ENCODE peak calls at places on chromosomes 12 and 14, in four cellular contexts. G is osteoblast, R is PC-3, E is neural progenitor cell. B is an unnamed sample. For H3K4me1, the result is how much of the 10 kb centered on the place peaks cover.

GRCh38 chr12:50619610-50619958 is 114.8 kb downstream of the DIP2B start:
- DNase-seq in G (no peak), E (no peak), R (no peak), B (no peak)

GRCh38 chr12:130041983-130042812 is 120.1 kb upstream of the FZD10 start:
- DNase-seq in R (no peak), G (no peak), E (peak), B (peak)

GRCh38 chr12:14681640-14682039 is 14.8 kb downstream of the GUCY2C start:
- DNase-seq in G (no peak), R (no peak), E (no peak), B (no peak)

GRCh38 chr14:66046591-66046990 is 439.6 kb upstream of the CCDC196 start:
- DNase-seq in E (no peak), G (no peak), R (no peak), B (no peak)

GRCh38 chr14:94936411-94936892 is 166.5 kb upstream of the GSC start:
- DNase-seq in R (no peak), G (peak), E (peak), B (peak)

GRCh38 chr12:41189395-41190251 is 1.5 kb downstream of the PDZRN4 start:
- DNase-seq in R (no peak), G (peak), E (peak), B (peak)

GRCh38 chr14:103662591-103662990 is 33.6 kb downstream of the KLC1 start:
- DNase-seq in G (no peak), E (no peak), R (no peak), B (no peak)

GRCh38 chr14:54893151-54893760 is 9.4 kb downstream of the GCH1 start:
- DNase-seq in G (peak), E (peak), R (peak), B (peak)

GRCh38 chr12:125381373-125381772 is 316.1 kb downstream of the AACS start:
- DNase-seq in E (peak), R (no peak), G (no peak), B (no peak)

GRCh38 chr14:64614214-64614613 is 64.5 kb downstream of the PPP1R36 start:
- DNase-seq in R (no peak), G (no peak), E (no peak), B (no peak)

GRCh38 chr12:107917912-107918800 is 143.7 kb downstream of the ASCL4 start:
- DNase-seq in G (no peak), E (peak), R (peak), B (peak)

GRCh38 chr12:53105256-53105655 is 2.0 kb downstream of the SOAT2 start:
- DNase-seq in E (no peak), R (no peak), G (peak), B (no peak)

GRCh38 chr14:91284146-91284790 is 39.8 kb upstream of the GPR68 start:
- DNase-seq in R (peak), E (no peak), G (peak), B (peak)

GRCh38 chr12:120500577-120500976 is 4.7 kb downstream of the DYNLL1 start:
- DNase-seq in E (no peak), G (peak), R (no peak), B (peak)

GRCh38 chr12:6821674-6822433 is at the start of gene GPR162:
- DNase-seq in G (peak), R (no peak), E (peak), B (peak)

GRCh38 chr12:75289678-75290200 is 40.4 kb downstream of the CAPS2 start:
- DNase-seq in G (no peak), E (no peak), R (peak), B (peak)

GRCh38 chr12:112998997-112999767 is 20.9 kb downstream of the OAS2 start:
- DNase-seq in R (no peak), E (no peak), G (no peak), B (no peak)

GRCh38 chr12:124533456-124533855 is 34.0 kb downstream of the NCOR2 start:
- DNase-seq in E (no peak), G (peak), R (no peak), B (no peak)

GRCh38 chr14:33335366-33335765 is 396.7 kb downstream of the NPAS3 start:
- DNase-seq in E (no peak), R (no peak), G (no peak), B (no peak)

GRCh38 chr12:107912421-107913004 is 138.0 kb downstream of the ASCL4 start:
- DNase-seq in E (peak), R (peak), G (peak), B (peak)

GRCh38 chr14:103207038-103207403 is 83.8 kb downstream of the TNFAIP2 start:
- DNase-seq in G (peak), R (no peak), E (peak), B (peak)

GRCh38 chr12:63151898-63152700 is 1.1 kb upstream of the AVPR1A start:
- DNase-seq in E (peak), G (peak), R (peak), B (peak)

GRCh38 chr14:34065222-34065621 is 114.3 kb upstream of the EGLN3 start:
- DNase-seq in G (no peak), E (no peak), R (no peak), B (no peak)

GRCh38 chr12:77578471-77579262 is 252.0 kb upstream of the NAV3 start:
- DNase-seq in E (no peak), G (no peak), R (no peak), B (peak)

GRCh38 chr12:58906917-58907316 is 13.4 kb downstream of the LRIG3 start:
- DNase-seq in R (no peak), G (no peak), E (no peak), B (no peak)

GRCh38 chr12:4850857-4851380 is 58.8 kb upstream of the KCNA1 start:
- DNase-seq in E (no peak), R (no peak), G (no peak), B (no peak)

GRCh38 chr14:55454264-55455151 is 14.1 kb upstream of the TBPL2 start:
- DNase-seq in R (peak), E (peak), G (peak), B (peak)

GRCh38 chr12:73892181-73892580 is 645.5 kb upstream of the ATXN7L3B start:
- DNase-seq in E (no peak), R (peak), G (no peak), B (no peak)

GRCh38 chr14:105071326-105071725 is 6.1 kb upstream of the GPR132 start:
- DNase-seq in G (no peak), E (no peak), R (no peak), B (no peak)

GRCh38 chr12:52759218-52759617 is 17.9 kb downstream of the KRT76 start:
- DNase-seq in R (no peak), E (no peak), G (no peak), B (no peak)

GRCh38 chr12:128205145-128205544 is 61.8 kb upstream of the TMEM132C start:
- DNase-seq in E (no peak), G (no peak), R (no peak), B (no peak)

GRCh38 chr12:10511756-10512355 is 6.2 kb downstream of the EIF2S3B start:
- DNase-seq in G (no peak), E (no peak), R (no peak), B (peak)

GRCh38 chr12:77352941-77353340 is 287.6 kb upstream of the E2F7 start:
- DNase-seq in G (no peak), E (no peak), R (no peak), B (peak)

DNA sequence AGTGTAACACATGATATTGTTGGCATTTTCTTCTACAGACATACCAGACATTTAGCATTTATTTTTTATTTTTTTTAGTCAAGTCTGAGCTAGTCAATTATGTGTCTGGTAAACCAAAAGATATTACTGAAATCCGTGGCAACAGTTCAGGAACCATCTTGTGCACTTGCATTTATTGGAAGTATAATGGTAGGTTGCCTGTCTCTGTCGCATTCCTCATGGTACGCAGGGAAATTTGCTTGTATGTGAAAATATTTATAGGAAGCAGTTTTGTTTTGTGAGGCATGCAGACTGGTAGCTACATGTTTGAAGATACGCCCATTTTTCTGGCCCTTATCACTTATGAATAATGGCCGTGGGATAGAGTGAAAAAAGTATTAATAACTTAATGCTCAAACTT is 186.1 kb upstream of the SLC38A2 start:
- DNase-seq in R (no peak), G (no peak), E (no peak), B (peak)
- H3K4me1 ChIP-seq in R (half or more), G (half or more), E (under half), B (half or more)

GRCh38 chr14:98172243-98172778 is 1099.7 kb downstream of the BCL11B start:
- DNase-seq in R (no peak), G (no peak), E (no peak), B (no peak)
- H3K4me2 ChIP-seq in R (no peak), G (no peak), E (no peak), B (no peak)

GRCh38 chr12:32298917-32299316 is 100.4 kb upstream of the FGD4 start:
- DNase-seq in R (no peak), G (no peak), E (no peak), B (peak)
- H3K4me1 ChIP-seq in R (under half), G (under half), E (under half), B (under half)

GRCh38 chr12:32483499-32483898 is 84.1 kb downstream of the FGD4 start:
- DNase-seq in R (no peak), G (no peak), E (no peak), B (no peak)
- H3K4me2 ChIP-seq in R (no peak), G (no peak), E (no peak), B (no peak)

GRCh38 chr12:114360485-114360884 is 45.5 kb downstream of the TBX5 start:
- DNase-seq in G (no peak), R (no peak), E (no peak), B (no peak)
- H3K4me1 ChIP-seq in G (under half), R (under half), E (under half), B (under half)

GRCh38 chr12:54131641-54132280 is 57.0 kb downstream of the SMUG1 start:
- DNase-seq in G (peak), R (no peak), E (no peak), B (peak)
- H3K4me2 ChIP-seq in G (no peak), R (no peak), E (no peak), B (no peak)

DNA sequence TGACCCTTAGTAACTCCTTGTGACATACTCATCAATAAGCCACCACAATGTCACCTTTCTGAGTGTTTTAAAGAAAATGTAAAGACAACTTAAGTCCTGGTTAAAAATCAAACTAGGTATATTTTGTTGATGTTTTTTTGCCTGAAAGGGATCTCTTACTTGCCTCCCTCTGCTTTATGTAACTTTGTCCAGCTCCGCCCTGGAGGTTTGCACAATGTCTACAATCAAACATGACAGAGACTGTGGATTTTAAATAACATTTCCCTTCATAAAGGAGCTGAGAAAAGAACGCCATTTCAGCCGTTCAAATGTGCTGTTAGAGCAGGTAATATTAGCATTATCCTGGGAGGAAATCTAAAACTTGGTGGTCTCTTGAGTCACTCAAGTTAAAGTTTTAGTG is 613.9 kb downstream of the SOX5 start:
- DNase-seq in R (no peak), E (no peak), G (no peak), B (no peak)
- H3K4me1 ChIP-seq in R (under half), E (under half), G (under half), B (under half)

GRCh38 chr14:24789277-24789832 is 155.4 kb upstream of the GZMB start:
- DNase-seq in R (no peak), G (no peak), E (no peak), B (no peak)
- H3K4me2 ChIP-seq in R (no peak), G (no peak), E (no peak), B (no peak)

GRCh38 chr12:28327722-28328121 is 137.5 kb downstream of the CCDC91 start:
- DNase-seq in G (no peak), E (no peak), R (no peak), B (no peak)
- H3K4me1 ChIP-seq in G (under half), E (under half), R (under half), B (under half)

B was measured in GM23248.